ENCODE peak calls at places on chromosomes 12 and 14, in four cellular contexts. E, Y, W and L are unnamed samples.
A peak's percentile ranks its signal among the peaks of the same experiment; 100 is the strongest.

GRCh38 chr12:67766370-67766769 is 117.8 kb downstream of the DYRK2 start:
- DNase-seq in E (no peak), W (peak; percentile 91), Y (no peak), L (peak; percentile 34)

GRCh38 chr12:42372154-42372791 is 46.3 kb downstream of the PPHLN1 start:
- DNase-seq in Y (no peak), E (peak; percentile 83), W (peak; percentile 46), L (no peak)

GRCh38 chr14:90795744-90796143 is 20.5 kb downstream of the TTC7B start:
- DNase-seq in E (no peak), Y (peak; percentile 38), W (peak; percentile 89), L (no peak)

GRCh38 chr12:4030938-4031702 is 157.9 kb upstream of the PARP11 start:
- DNase-seq in Y (peak; percentile 89), E (peak; percentile 44), W (peak; percentile 98), L (peak; percentile 91)

GRCh38 chr12:47903927-47904646 is 707 bp downstream of the VDR start:
- DNase-seq in Y (no peak), E (peak; percentile 77), W (peak; percentile 75), L (peak; percentile 86)

GRCh38 chr12:95653761-95654546 is 102.7 kb upstream of the USP44 start:
- DNase-seq in Y (peak; percentile 61), E (peak; percentile 8), W (peak; percentile 88), L (peak; percentile 49)

GRCh38 chr12:107487011-107487680 is 198.5 kb upstream of the PWP1 start:
- DNase-seq in W (no peak), Y (no peak), E (no peak), L (no peak)

GRCh38 chr14:105201156-105201927 is 20.2 kb upstream of the NUDT14 start:
- DNase-seq in W (no peak), Y (no peak), E (peak; percentile 85), L (no peak)

GRCh38 chr14:29069228-29069627 is 302.6 kb downstream of the FOXG1 start:
- DNase-seq in E (no peak), Y (no peak), W (no peak), L (no peak)

GRCh38 chr14:100143523-100143922 is 15.9 kb downstream of the DEGS2 start:
- DNase-seq in Y (no peak), W (no peak), E (no peak), L (no peak)

GRCh38 chr12:49808686-49809368 is 19.4 kb downstream of the NCKAP5L start:
- DNase-seq in W (no peak), Y (no peak), E (no peak), L (no peak)

GRCh38 chr12:124869011-124869665 is 5.5 kb upstream of the SCARB1 start:
- DNase-seq in W (no peak), Y (peak; percentile 94), E (peak; percentile 96), L (no peak)

GRCh38 chr12:112577473-112578334 is 159.0 kb downstream of the PTPN11 start:
- DNase-seq in Y (no peak), E (no peak), W (no peak), L (no peak)

GRCh38 chr12:53930591-53931255 is 7.9 kb upstream of the HOXC13 start:
- DNase-seq in Y (no peak), E (no peak), W (no peak), L (no peak)

GRCh38 chr12:69324797-69325466 is 23.2 kb upstream of the LYZ start:
- DNase-seq in Y (no peak), E (peak; percentile 49), W (no peak), L (no peak)

GRCh38 chr14:73610692-73611091 is 1.6 kb upstream of the ACOT6 start:
- DNase-seq in E (no peak), Y (no peak), W (peak; percentile 30), L (no peak)

GRCh38 chr12:50120953-50121352 is 8.9 kb downstream of the COX14 start:
- DNase-seq in E (no peak), Y (no peak), W (no peak), L (no peak)

GRCh38 chr14:105853907-105854599 is 327.7 kb downstream of the TMEM121 start:
- DNase-seq in W (no peak), Y (no peak), E (no peak), L (peak; percentile 12)

GRCh38 chr14:55212611-55213010 is 21.2 kb upstream of the DLGAP5 start:
- DNase-seq in E (peak; percentile 12), W (no peak), Y (peak; percentile 19), L (no peak)

GRCh38 chr14:76958020-76958965 is 70.2 kb downstream of the IRF2BPL start:
- DNase-seq in W (no peak), E (no peak), Y (no peak), L (no peak)

GRCh38 chr14:68384335-68384734 is 408.5 kb downstream of the ZFP36L1 start:
- DNase-seq in Y (no peak), W (no peak), E (peak; percentile 49), L (peak; percentile 78)

GRCh38 chr12:52650520-52651081 is 1.4 kb downstream of the KRT2 start:
- DNase-seq in E (no peak), W (no peak), Y (no peak), L (no peak)

GRCh38 chr12:123050331-123050809 is 69.9 kb downstream of the ARL6IP4 start:
- DNase-seq in Y (no peak), W (peak; percentile 50), E (no peak), L (peak; percentile 82)

GRCh38 chr12:21819236-21819635 is 44.7 kb upstream of the KCNJ8 start:
- DNase-seq in E (no peak), W (peak; percentile 57), Y (no peak), L (no peak)

GRCh38 chr12:29901585-29901984 is 117.8 kb upstream of the TMTC1 start:
- DNase-seq in W (no peak), Y (no peak), E (no peak), L (no peak)

GRCh38 chr14:69263364-69263763 is 3.4 kb downstream of the GALNT16 start:
- DNase-seq in W (peak; percentile 79), E (no peak), Y (no peak), L (peak; percentile 75)

GRCh38 chr12:59149995-59150642 is 229.8 kb upstream of the LRIG3 start:
- DNase-seq in W (peak; percentile 78), Y (peak; percentile 11), E (peak; percentile 72), L (peak; percentile 11)

GRCh38 chr12:89781961-89782360 is 73.3 kb upstream of the ATP2B1 start:
- DNase-seq in E (no peak), W (no peak), Y (no peak), L (no peak)

GRCh38 chr12:14185441-14186192 is 179.9 kb upstream of the ATF7IP start:
- DNase-seq in W (peak; percentile 30), E (peak; percentile 62), Y (no peak), L (peak; percentile 62)

GRCh38 chr14:61126083-61126962 is 145.3 kb downstream of the SLC38A6 start:
- DNase-seq in Y (no peak), E (no peak), W (no peak), L (no peak)

GRCh38 chr12:93299262-93299846 is 78.4 kb upstream of the NUDT4 start:
- DNase-seq in Y (no peak), E (no peak), W (no peak), L (no peak)